ENCODE peak calls at places on chromosomes 2 and 18, in six cellular contexts. P is H1; E is CD4-positive, alpha-beta memory T cell; T is tibial nerve; K is heart right ventricle; R is ovary. M is an unnamed sample.

GRCh38 chr2:219247678-219248642 is 2.7 kb downstream of the STK16 start:
- DNase-seq in P (no peak), E (peak), T (no peak), K (no peak), R (no peak), M (no peak)

GRCh38 chr18:21257383-21257782 is 15.4 kb downstream of the GREB1L start:
- DNase-seq in P (no peak), E (no peak), T (no peak), K (no peak), R (no peak), M (no peak)

GRCh38 chr2:95315801-95316411 is 18.8 kb downstream of the KCNIP3 start:
- DNase-seq in P (no peak), E (no peak), T (no peak), K (no peak), R (no peak), M (peak)

GRCh38 chr2:62263076-62263475 is 67.2 kb downstream of the B3GNT2 start:
- DNase-seq in P (no peak), E (no peak), T (no peak), K (no peak), R (no peak), M (no peak)

GRCh38 chr2:173823540-173823939 is 141.6 kb downstream of the SP3 start:
- DNase-seq in P (no peak), E (no peak), T (no peak), K (no peak), R (no peak), M (no peak)

GRCh38 chr18:79875931-79876461 is 75.5 kb downstream of the SLC66A2 start:
- DNase-seq in P (no peak), E (no peak), T (no peak), K (no peak), R (no peak), M (no peak)

GRCh38 chr18:79988925-79989361 is 580 bp upstream of the TXNL4A start:
- DNase-seq in P (no peak), E (no peak), T (no peak), K (peak), R (peak), M (no peak)

GRCh38 chr2:29490037-29490436 is 374.8 kb downstream of the CLIP4 start:
- DNase-seq in P (no peak), E (no peak), T (no peak), K (no peak), R (no peak), M (no peak)

GRCh38 chr2:236799391-236800048 is 229.9 kb downstream of the ACKR3 start:
- DNase-seq in P (no peak), E (no peak), T (no peak), K (no peak), R (no peak), M (no peak)

GRCh38 chr2:191432121-191432520 is 186.9 kb downstream of the MYO1B start:
- DNase-seq in P (no peak), E (no peak), T (no peak), K (no peak), R (no peak), M (no peak)

GRCh38 chr2:203543898-203544328 is 8.8 kb upstream of the RAPH1 start:
- DNase-seq in P (no peak), E (no peak), T (no peak), K (no peak), R (no peak), M (no peak)

GRCh38 chr2:127645395-127646291 is at the start of gene GPR17:
- DNase-seq in P (no peak), E (peak), T (no peak), K (no peak), R (no peak), M (no peak)
- H3K27ac ChIP-seq in P (no peak), E (no peak), T (peak), K (peak), R (no peak), M (no peak)

GRCh38 chr2:53861824-53862223 is 2.1 kb upstream of the GPR75 start:
- DNase-seq in P (no peak), E (no peak), T (no peak), K (no peak), R (no peak), M (no peak)

GRCh38 chr2:53867773-53868172 is 8.0 kb upstream of the GPR75 start:
- DNase-seq in P (no peak), E (no peak), T (no peak), K (no peak), R (no peak), M (no peak)

GRCh38 chr2:53867169-53867568 is 7.4 kb upstream of the GPR75 start:
- DNase-seq in P (no peak), E (no peak), T (no peak), K (no peak), R (no peak), M (no peak)

GRCh38 chr2:53863538-53864227 is 3.9 kb upstream of the GPR75 start:
- DNase-seq in P (no peak), E (no peak), T (no peak), K (no peak), R (no peak), M (no peak)

DNA sequence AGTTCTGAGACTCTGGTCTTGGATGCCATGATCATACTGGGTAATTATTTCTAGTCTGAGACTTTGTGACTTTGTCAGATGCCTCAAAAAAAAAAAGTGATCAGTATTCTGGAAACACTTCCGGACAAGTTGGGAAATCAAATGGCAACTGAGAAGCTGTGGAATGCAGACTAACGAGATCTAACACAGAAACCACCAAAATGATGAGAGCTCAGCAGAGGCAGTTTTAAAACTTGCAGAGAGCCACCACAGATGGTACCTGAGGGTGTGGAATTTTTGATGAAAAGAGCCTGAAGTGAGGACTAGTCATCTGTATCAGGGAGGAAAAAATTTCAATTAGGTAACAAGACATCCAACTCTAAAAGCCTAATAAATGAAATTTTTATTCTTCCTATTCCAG is 5.5 kb upstream of the GPR75 start:
- DNase-seq in P (no peak), E (no peak), T (no peak), K (no peak), R (no peak), M (no peak)
- H3K27ac ChIP-seq in P (no peak), E (no peak), T (no peak), K (no peak), R (no peak), M (peak)

GRCh38 chr2:154709215-154709614 is 10.7 kb downstream of the KCNJ3 start:
- DNase-seq in P (no peak), E (no peak), T (no peak), K (no peak), R (no peak), M (no peak)
- H3K27ac ChIP-seq in P (no peak), E (no peak), T (no peak), K (no peak), R (no peak), M (no peak)

DNA sequence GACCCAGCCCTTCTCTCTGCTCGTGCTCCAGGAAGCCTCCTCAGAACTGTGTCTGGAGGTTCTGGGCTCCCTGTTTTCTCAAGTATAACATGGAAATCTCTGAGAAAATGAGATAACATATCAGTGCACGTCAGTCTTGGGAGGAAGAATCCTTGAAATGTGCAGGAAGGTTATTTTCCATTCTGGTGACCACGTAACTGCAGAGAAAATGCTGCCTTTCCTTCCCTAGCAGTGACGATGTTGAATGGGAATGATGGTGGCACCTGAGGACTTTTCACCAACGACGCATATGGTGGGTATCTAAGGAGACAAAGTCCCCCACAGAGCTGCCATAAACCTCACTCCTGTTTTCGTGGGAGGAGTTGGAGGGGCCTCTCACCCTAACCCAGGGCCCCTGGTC is 272.1 kb upstream of the SIX2 start:
- DNase-seq in P (no peak), E (no peak), T (no peak), K (no peak), R (no peak), M (no peak)
- H3K27ac ChIP-seq in P (no peak), E (no peak), T (no peak), K (no peak), R (no peak), M (no peak)

GRCh38 chr2:31012384-31012783 is 125.9 kb downstream of the GALNT14 start:
- DNase-seq in P (no peak), E (no peak), T (no peak), K (no peak), R (no peak), M (peak)
- H3K27ac ChIP-seq in P (no peak), E (no peak), T (no peak), K (no peak), R (no peak), M (peak)

GRCh38 chr18:31500161-31500688 is 2.2 kb downstream of the DSG2 start:
- DNase-seq in P (no peak), E (no peak), T (no peak), K (no peak), R (no peak), M (no peak)

GRCh38 chr18:31497404-31497710 is 620 bp upstream of the DSG2 start:
- DNase-seq in P (no peak), E (no peak), T (no peak), K (peak), R (no peak), M (no peak)

GRCh38 chr18:31499157-31499524 is 1.2 kb downstream of the DSG2 start:
- DNase-seq in P (no peak), E (no peak), T (no peak), K (no peak), R (no peak), M (no peak)

GRCh38 chr18:31498450-31499156 is 626 bp downstream of the DSG2 start:
- DNase-seq in P (no peak), E (no peak), T (no peak), K (no peak), R (peak), M (no peak)

DNA sequence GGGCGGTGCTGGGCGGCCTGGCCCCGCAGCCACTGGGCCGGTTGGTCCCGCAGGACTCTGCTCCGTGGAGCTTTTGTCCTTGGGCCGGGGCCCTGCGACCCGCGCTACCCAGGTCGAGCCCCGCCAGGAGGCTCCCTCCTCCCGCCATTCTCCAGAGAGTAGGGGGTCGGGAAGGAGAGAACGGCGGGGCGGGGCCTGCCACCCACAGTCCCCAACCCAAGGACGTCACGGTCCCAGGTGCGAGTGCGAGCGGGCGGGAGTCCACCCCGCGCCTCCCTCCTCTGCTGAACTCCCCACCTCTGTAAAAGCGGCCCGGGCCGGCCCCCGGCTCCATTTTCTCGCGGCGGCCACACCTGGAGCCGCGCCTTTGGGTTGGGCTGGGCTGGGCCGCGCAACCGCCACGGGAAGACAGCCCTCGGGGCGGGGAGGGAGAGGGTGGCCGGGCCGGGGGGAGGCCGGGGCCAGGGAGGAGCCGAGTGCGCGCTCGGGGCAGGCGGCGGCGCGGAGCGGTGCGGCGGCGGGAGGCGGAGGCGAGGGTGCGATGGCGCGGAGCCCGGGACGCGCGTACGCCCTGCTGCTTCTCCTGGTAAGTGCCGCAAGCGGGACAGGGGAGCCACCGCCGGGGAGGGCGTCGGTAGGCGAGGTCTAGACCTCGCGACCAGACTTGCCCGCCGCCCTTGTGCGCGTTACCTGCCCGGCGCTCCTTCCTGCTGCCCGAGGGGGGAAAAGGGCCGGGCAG is at the start of gene DSG2:
- DNase-seq in P (peak), E (no peak), T (no peak), K (peak), R (peak), M (no peak)
- H3K27ac ChIP-seq in P (peak), E (no peak), T (peak), K (peak), R (peak), M (peak)

DNA sequence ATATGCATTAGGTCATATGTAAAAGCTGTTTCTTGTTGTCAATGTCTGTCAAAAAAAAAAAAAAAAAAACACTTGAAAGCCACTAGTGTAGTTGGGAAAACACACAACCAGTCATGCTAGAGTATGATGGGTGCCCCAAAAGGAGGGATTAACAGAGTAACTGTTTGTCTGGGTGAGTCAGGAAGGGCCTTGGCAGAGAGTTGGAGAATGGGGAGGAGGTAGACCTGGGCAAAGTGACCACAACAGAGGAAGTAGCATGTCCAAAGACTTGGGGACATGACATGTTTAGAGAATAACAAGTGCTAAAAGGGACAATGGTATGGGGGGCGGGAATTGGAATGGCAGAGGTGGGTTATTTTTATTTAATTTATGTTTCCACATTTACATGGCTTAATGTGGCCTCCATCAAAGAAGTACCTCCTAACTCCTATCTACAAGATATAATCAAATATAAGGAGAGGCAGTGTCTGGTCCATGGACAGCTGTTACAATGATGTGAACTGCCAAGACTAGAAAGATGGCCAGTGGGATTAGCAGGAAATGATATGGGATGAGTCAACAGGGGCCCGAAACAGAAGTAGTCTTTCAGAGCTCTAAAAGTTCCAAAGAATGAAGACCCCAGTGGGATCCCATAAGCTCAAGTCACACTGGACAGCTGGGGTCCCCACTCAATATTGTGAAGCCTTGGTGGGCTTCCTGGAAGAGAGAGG is 99.9 kb upstream of the ZFP36L2 start:
- DNase-seq in P (no peak), E (no peak), T (no peak), K (no peak), R (no peak), M (peak)
- H3K27ac ChIP-seq in P (no peak), E (no peak), T (peak), K (peak), R (no peak), M (no peak)

DNA sequence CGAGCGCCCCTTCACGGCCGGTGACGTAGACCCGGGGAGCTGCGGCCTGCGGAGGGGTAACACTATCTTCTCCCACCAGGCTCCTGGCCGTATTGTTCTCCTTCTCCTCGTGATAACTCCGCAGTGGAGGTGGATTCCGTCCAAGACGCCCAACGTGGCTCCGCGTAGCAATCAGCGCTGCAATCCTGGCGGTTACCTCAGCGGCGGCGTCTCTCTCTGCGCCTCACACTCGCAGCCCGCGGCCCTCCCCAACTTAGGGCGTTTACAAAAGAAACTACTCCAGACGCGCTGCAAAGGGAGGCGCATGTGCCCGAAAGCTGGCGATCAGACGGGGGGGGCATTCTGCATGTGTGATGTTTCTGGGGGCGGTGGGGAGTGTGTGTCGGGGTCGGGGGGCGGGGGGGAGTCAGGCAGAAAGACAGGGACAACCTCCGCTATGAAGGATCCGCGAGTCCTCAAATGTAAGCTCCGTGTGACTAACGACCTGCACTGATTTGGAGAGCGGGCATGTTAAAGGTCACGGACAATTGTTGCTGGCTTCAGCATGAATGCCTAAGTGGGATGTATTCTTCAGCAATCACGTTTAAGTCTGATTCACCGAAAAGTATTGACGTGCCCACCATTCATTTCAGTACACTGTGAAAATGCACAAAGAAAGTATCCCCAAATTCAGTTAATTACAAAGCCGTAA is 1.3 kb upstream of the ZNF516 start:
- DNase-seq in P (no peak), E (peak), T (peak), K (peak), R (peak), M (no peak)
- H3K27ac ChIP-seq in P (peak), E (no peak), T (peak), K (peak), R (peak), M (peak)

GRCh38 chr2:233186851-233187250 is 64.6 kb upstream of the ATG16L1 start:
- DNase-seq in P (no peak), E (no peak), T (no peak), K (no peak), R (no peak), M (no peak)

GRCh38 chr2:233183869-233184418 is 67.5 kb upstream of the ATG16L1 start:
- DNase-seq in P (no peak), E (no peak), T (no peak), K (no peak), R (no peak), M (no peak)

GRCh38 chr2:233185963-233186362 is 65.5 kb upstream of the ATG16L1 start:
- DNase-seq in P (no peak), E (no peak), T (no peak), K (no peak), R (no peak), M (no peak)

GRCh38 chr2:233184669-233185068 is 66.8 kb upstream of the ATG16L1 start:
- DNase-seq in P (no peak), E (no peak), T (no peak), K (no peak), R (no peak), M (no peak)

GRCh38 chr2:233185320-233185719 is 66.2 kb upstream of the ATG16L1 start:
- DNase-seq in P (no peak), E (no peak), T (no peak), K (no peak), R (no peak), M (no peak)
- H3K27ac ChIP-seq in P (no peak), E (no peak), T (no peak), K (no peak), R (no peak), M (no peak)

GRCh38 chr2:218067523-218067922 is 1.5 kb upstream of the RUFY4 start:
- DNase-seq in P (no peak), E (no peak), T (no peak), K (no peak), R (no peak), M (no peak)

GRCh38 chr2:218072002-218072401 is 2.9 kb downstream of the RUFY4 start:
- DNase-seq in P (no peak), E (no peak), T (no peak), K (no peak), R (no peak), M (no peak)

GRCh38 chr2:218070587-218070986 is 1.5 kb downstream of the RUFY4 start:
- DNase-seq in P (no peak), E (no peak), T (no peak), K (no peak), R (no peak), M (no peak)

GRCh38 chr2:218071218-218071937 is 2.3 kb downstream of the RUFY4 start:
- DNase-seq in P (no peak), E (no peak), T (no peak), K (no peak), R (no peak), M (no peak)

GRCh38 chr2:218069606-218070300 is 700 bp downstream of the RUFY4 start:
- DNase-seq in P (no peak), E (no peak), T (no peak), K (no peak), R (no peak), M (no peak)
- H3K27ac ChIP-seq in P (no peak), E (no peak), T (no peak), K (no peak), R (no peak), M (no peak)

M was measured in epithelial cell of prostate.